ENCODE peak calls at places on chromosomes 2 and 18, in five cellular contexts. M is NCI-H1436, I is SW480, P is RWPE1, A is M059J. H is an unnamed sample.

GRCh38 chr2:31334311-31335026 is 80.1 kb downstream of the XDH start:
- DNase-seq in M (no peak), I (no peak), P (no peak), A (peak), H (peak)

GRCh38 chr18:73945130-73945792 is 202.4 kb downstream of the FBXO15 start:
- DNase-seq in M (no peak), I (no peak), P (no peak), A (peak), H (no peak)

GRCh38 chr2:113175101-113175628 is 1.4 kb downstream of the PSD4 start:
- DNase-seq in M (no peak), I (peak), P (no peak), A (no peak), H (no peak)

GRCh38 chr2:172427256-172427989 is at the start of gene ITGA6:
- DNase-seq in M (peak), I (peak), P (peak), A (peak), H (peak)

GRCh38 chr18:3790702-3791101 is 340.7 kb downstream of the TGIF1 start:
- DNase-seq in M (peak), I (no peak), P (no peak), A (peak), H (no peak)

GRCh38 chr18:42936289-42936688 is 179.2 kb downstream of the RIT2 start:
- DNase-seq in M (no peak), I (no peak), P (no peak), A (no peak), H (no peak)

GRCh38 chr2:120919771-120920437 is 184.2 kb downstream of the GLI2 start:
- DNase-seq in M (no peak), I (no peak), P (no peak), A (peak), H (no peak)

GRCh38 chr2:72917875-72918660 is 749 bp downstream of the EMX1 start:
- DNase-seq in M (no peak), I (peak), P (no peak), A (no peak), H (no peak)

GRCh38 chr2:188381614-188382013 is 89.9 kb downstream of the GULP1 start:
- DNase-seq in M (no peak), I (peak), P (peak), A (peak), H (peak)

GRCh38 chr2:239883326-239884050 is 141.7 kb downstream of the NDUFA10 start:
- DNase-seq in M (no peak), I (no peak), P (no peak), A (no peak), H (no peak)

GRCh38 chr2:146584316-146584715 is 1260.5 kb upstream of the ACVR2A start:
- DNase-seq in M (no peak), I (no peak), P (no peak), A (no peak), H (no peak)

GRCh38 chr2:97963079-97963406 is 32.7 kb downstream of the TMEM131 start:
- DNase-seq in M (no peak), I (no peak), P (no peak), A (no peak), H (peak)

GRCh38 chr2:80517301-80517700 is 212.7 kb upstream of the LRRTM1 start:
- DNase-seq in M (no peak), I (no peak), P (no peak), A (no peak), H (no peak)

GRCh38 chr18:48179005-48179404 is 230.2 kb downstream of the ZBTB7C start:
- DNase-seq in M (no peak), I (no peak), P (no peak), A (no peak), H (no peak)

GRCh38 chr2:68689553-68690537 is 44.8 kb upstream of the ARHGAP25 start:
- DNase-seq in M (no peak), I (no peak), P (no peak), A (no peak), H (no peak)

GRCh38 chr2:135245055-135245454 is 193.0 kb downstream of the RAB3GAP1 start:
- DNase-seq in M (peak), I (peak), P (peak), A (peak), H (peak)

GRCh38 chr18:55195863-55196262 is 236.6 kb upstream of the CCDC68 start:
- DNase-seq in M (no peak), I (no peak), P (no peak), A (no peak), H (no peak)

GRCh38 chr18:26511339-26512071 is 36.8 kb downstream of the KCTD1 start:
- DNase-seq in M (peak), I (no peak), P (no peak), A (no peak), H (no peak)

GRCh38 chr18:4181882-4182568 is 273.1 kb downstream of the DLGAP1 start:
- DNase-seq in M (no peak), I (peak), P (no peak), A (no peak), H (no peak)

GRCh38 chr2:195819276-195819675 is 162.2 kb downstream of the SLC39A10 start:
- DNase-seq in M (no peak), I (no peak), P (no peak), A (no peak), H (no peak)

GRCh38 chr2:172285010-172285621 is 142.3 kb upstream of the ITGA6 start:
- DNase-seq in M (no peak), I (peak), P (peak), A (peak), H (peak)

GRCh38 chr2:127672341-127673303 is 2.7 kb downstream of the LIMS2 start:
- DNase-seq in M (no peak), I (no peak), P (no peak), A (no peak), H (no peak)

GRCh38 chr2:28746504-28747111 is 5.0 kb upstream of the PPP1CB start:
- DNase-seq in M (no peak), I (no peak), P (no peak), A (no peak), H (no peak)

GRCh38 chr18:78242307-78242643 is 737.3 kb upstream of the SALL3 start:
- DNase-seq in M (no peak), I (no peak), P (no peak), A (no peak), H (no peak)

GRCh38 chr18:79548986-79549637 is 130.5 kb upstream of the CTDP1 start:
- DNase-seq in M (no peak), I (no peak), P (no peak), A (no peak), H (no peak)

GRCh38 chr2:232367591-232368233 is 10.8 kb upstream of the ALPP start:
- DNase-seq in M (no peak), I (no peak), P (no peak), A (no peak), H (no peak)